ENCODE peak calls at places on chromosomes 11 and 22, in eight cellular contexts. W is cardiac fibroblast, Y is RCC 7860, K is DMS53, N is T-helper 9 cell, O is astrocyte of the hippocampus, Z is nephron progenitor cell, J is pulmonary artery endothelial cell. G is an unnamed sample.

GRCh38 chr22:42684462-42685195 is 35.4 kb upstream of the CYB5R3 start:
- DNase-seq in Z (no peak), J (no peak), W (no peak), N (no peak), K (no peak), O (no peak), Y (no peak), G (no peak)

GRCh38 chr11:57597461-57597892 is at the start of gene SERPING1:
- DNase-seq in N (no peak), J (no peak), W (peak; percentile 44), Z (no peak), O (no peak), K (no peak), Y (no peak), G (no peak)

GRCh38 chr22:44188986-44189630 is 8.4 kb downstream of the PARVG start:
- DNase-seq in K (no peak), Y (no peak), O (no peak), W (no peak), Z (no peak), J (no peak), N (no peak), G (no peak)

GRCh38 chr11:94602430-94603372 is 35.5 kb downstream of the PIWIL4 start:
- DNase-seq in J (peak; percentile 43), N (peak; percentile 1), Z (no peak), K (peak; percentile 97), W (peak; percentile 86), O (peak; percentile 87), Y (peak; percentile 66), G (peak; percentile 98)

GRCh38 chr11:35035894-35036408 is 103.0 kb upstream of the CD44 start:
- DNase-seq in K (no peak), O (peak; percentile 93), J (peak; percentile 78), Y (peak; percentile 88), N (no peak), W (peak; percentile 99), Z (no peak), G (peak; percentile 77)

GRCh38 chr11:43998308-43998707 is 49.5 kb upstream of the ACCSL start:
- DNase-seq in W (no peak), J (no peak), N (no peak), Y (no peak), O (no peak), Z (no peak), K (no peak), G (no peak)

GRCh38 chr11:19393941-19394340 is 153.2 kb upstream of the E2F8 start:
- DNase-seq in Y (peak; percentile 4), O (no peak), Z (no peak), J (no peak), K (no peak), N (no peak), W (peak; percentile 80), G (peak; percentile 50)

GRCh38 chr22:30694171-30694637 is 470 bp upstream of the OSBP2 start:
- DNase-seq in Y (no peak), W (no peak), O (peak; percentile 70), J (no peak), Z (peak; percentile 63), N (peak; percentile 21), K (peak; percentile 68), G (no peak)